ENCODE peak calls at places on chromosomes 13 and 19, in six cellular contexts. K is CD8-positive, alpha-beta memory T cell; T is Caco-2; H is heart left ventricle; X is mammary epithelial cell; S is A549. R is an unnamed sample.

GRCh38 chr13:38819053-38819452 is 132.2 kb downstream of the FREM2 start:
- DNase-seq in K (no peak), X (peak; percentile 57), T (no peak), H (no peak), S (no peak), R (no peak)

GRCh38 chr13:24043590-24044350 is 116.8 kb upstream of the SPATA13 start:
- DNase-seq in H (no peak), S (no peak), T (no peak), K (no peak), X (no peak), R (no peak)

GRCh38 chr19:13506550-13506878 is 235 bp upstream of the CACNA1A start:
- DNase-seq in S (no peak), T (no peak), H (no peak), X (no peak), K (no peak), R (no peak)

GRCh38 chr13:109737606-109738005 is 48.8 kb downstream of the IRS2 start:
- DNase-seq in T (no peak), H (no peak), X (peak; percentile 69), S (no peak), K (no peak), R (no peak)

GRCh38 chr13:41939403-41939802 is 21.5 kb downstream of the VWA8 start:
- DNase-seq in K (no peak), X (no peak), S (no peak), T (no peak), H (no peak), R (no peak)

GRCh38 chr13:93345642-93346220 is 119.1 kb downstream of the GPC6 start:
- DNase-seq in T (no peak), H (no peak), S (no peak), X (no peak), K (no peak), R (no peak)

GRCh38 chr13:39737047-39737446 is 81.6 kb downstream of the COG6 start:
- DNase-seq in H (no peak), X (no peak), S (no peak), K (no peak), T (no peak), R (no peak)

GRCh38 chr19:58033741-58034475 is at the start of gene ZSCAN1:
- DNase-seq in X (peak; percentile 11), T (no peak), S (no peak), H (peak; percentile 96), K (peak; percentile 65), R (peak; percentile 81)

GRCh38 chr13:75132800-75133695 is 348.9 kb downstream of the TBC1D4 start:
- DNase-seq in K (no peak), X (peak; percentile 54), S (no peak), H (no peak), T (no peak), R (no peak)

GRCh38 chr13:78152415-78152814 is 233.8 kb upstream of the EDNRB start:
- DNase-seq in T (no peak), X (no peak), H (no peak), K (no peak), S (no peak), R (no peak)

GRCh38 chr19:6572217-6572616 is 18.7 kb downstream of the CD70 start:
- DNase-seq in X (no peak), H (peak; percentile 41), S (no peak), K (no peak), T (no peak), R (no peak)

GRCh38 chr13:97986841-97987240 is 33.4 kb downstream of the IPO5 start:
- DNase-seq in S (no peak), K (no peak), T (no peak), H (no peak), X (no peak), R (no peak)

GRCh38 chr19:37778613-37779138 is 710 bp downstream of the ZNF573 start:
- DNase-seq in S (peak; percentile 40), H (no peak), K (no peak), X (peak; percentile 32), T (peak; percentile 53), R (no peak)

GRCh38 chr19:47331931-47332547 is at the start of gene C5AR2:
- DNase-seq in K (no peak), T (no peak), X (no peak), S (peak; percentile 46), H (no peak), R (no peak)

GRCh38 chr13:100675660-100676129 is 1.1 kb upstream of the TMTC4 start:
- DNase-seq in T (no peak), X (no peak), H (no peak), S (no peak), K (no peak), R (no peak)

GRCh38 chr13:36530050-36530789 is 97.9 kb downstream of the CCNA1 start:
- DNase-seq in S (no peak), T (no peak), H (no peak), K (no peak), X (peak; percentile 69), R (no peak)

GRCh38 chr13:106916329-106916728 is 348.4 kb upstream of the ARGLU1 start:
- DNase-seq in X (no peak), T (no peak), S (no peak), H (no peak), K (no peak), R (no peak)

GRCh38 chr13:44710576-44710975 is 134.4 kb upstream of the TSC22D1 start:
- DNase-seq in H (no peak), K (no peak), T (no peak), X (peak; percentile 91), S (peak; percentile 32), R (no peak)

GRCh38 chr19:17035842-17036424 is 9.3 kb upstream of the CPAMD8 start:
- DNase-seq in X (no peak), K (no peak), H (no peak), S (no peak), T (no peak), R (no peak)

GRCh38 chr13:72500851-72501250 is 226.6 kb downstream of the MZT1 start:
- DNase-seq in S (no peak), H (no peak), X (no peak), K (no peak), T (no peak), R (no peak)

GRCh38 chr19:40542197-40542859 is 34.3 kb upstream of the SHKBP1 start:
- DNase-seq in X (no peak), S (no peak), K (no peak), H (peak; percentile 79), T (no peak), R (no peak)

GRCh38 chr19:48490980-48491792 is 20.4 kb downstream of the LMTK3 start:
- DNase-seq in S (peak; percentile 86), T (no peak), H (no peak), K (peak; percentile 78), X (peak; percentile 42), R (no peak)

GRCh38 chr13:37681295-37682032 is 82.9 kb upstream of the POSTN start:
- DNase-seq in K (no peak), S (no peak), T (no peak), H (no peak), X (no peak), R (no peak)

GRCh38 chr19:58562126-58563033 is 4.0 kb upstream of the UBE2M start:
- DNase-seq in T (no peak), H (peak; percentile 54), S (no peak), X (peak; percentile 45), K (no peak), R (no peak)

GRCh38 chr13:70253411-70253810 is 145.2 kb upstream of the KLHL1 start:
- DNase-seq in X (peak; percentile 31), T (no peak), S (no peak), H (no peak), K (no peak), R (no peak)

GRCh38 chr13:113976711-113977684 is 3.1 kb upstream of the C13orf46 start:
- DNase-seq in H (peak; percentile 26), S (peak; percentile 11), T (no peak), X (peak; percentile 35), K (no peak), R (peak; percentile 15)

GRCh38 chr19:2977686-2978466 is 512 bp downstream of the TLE6 start:
- DNase-seq in H (no peak), K (no peak), X (no peak), T (no peak), S (no peak), R (no peak)

GRCh38 chr19:57708641-57709354 is at the start of gene ZNF154:
- DNase-seq in X (no peak), T (no peak), S (no peak), H (peak; percentile 45), K (peak; percentile 79), R (peak; percentile 71)

DNA sequence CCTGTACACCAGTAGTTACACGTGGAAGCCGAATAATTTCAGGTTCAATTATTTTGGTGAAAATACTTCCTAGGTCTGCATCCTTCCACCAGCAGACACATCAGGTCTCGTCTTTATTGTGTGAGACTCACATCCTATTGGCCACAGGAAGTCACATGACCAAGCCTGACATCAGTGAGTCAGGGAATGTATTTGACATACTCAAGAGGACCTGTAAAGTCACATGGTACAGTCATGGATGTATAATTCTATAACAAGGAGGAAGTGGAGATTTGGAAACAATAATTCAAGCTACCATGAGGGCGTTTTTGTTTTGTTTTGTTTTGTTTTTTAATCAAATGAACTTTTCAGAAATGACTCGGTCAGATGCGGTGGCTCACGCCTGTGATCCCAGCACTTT is 9.3 kb upstream of the HIF3A start:
- DNase-seq in K (no peak), T (no peak), S (no peak), X (no peak), H (no peak), R (no peak)
- H3K9me3 ChIP-seq in K (peaks cover 8% of the 10 kb centered on the region), T (peaks cover 18% of the 10 kb centered on the region), S (peaks cover 21% of the 10 kb centered on the region), X (peaks cover 13% of the 10 kb centered on the region), H (no peaks in the 10 kb centered on the region), R (peaks cover 6% of the 10 kb centered on the region)

GRCh38 chr13:104949840-104950805 is 1585.3 kb downstream of the EFNB2 start:
- DNase-seq in K (no peak), T (no peak), S (no peak), X (no peak), H (no peak), R (no peak)
- H3K9me3 ChIP-seq in K (no peaks in the 10 kb centered on the region), T (no peaks in the 10 kb centered on the region), S (no peaks in the 10 kb centered on the region), X (peaks cover 2% of the 10 kb centered on the region), H (no peaks in the 10 kb centered on the region), R (no peaks in the 10 kb centered on the region)

GRCh38 chr13:90430127-90430526 is 917.4 kb upstream of the MIR17HG start:
- DNase-seq in X (no peak), K (no peak), H (no peak), T (no peak), S (no peak), R (no peak)

GRCh38 chr13:90427322-90428272 is 919.9 kb upstream of the MIR17HG start:
- DNase-seq in K (no peak), H (no peak), T (no peak), X (no peak), S (no peak), R (no peak)

DNA sequence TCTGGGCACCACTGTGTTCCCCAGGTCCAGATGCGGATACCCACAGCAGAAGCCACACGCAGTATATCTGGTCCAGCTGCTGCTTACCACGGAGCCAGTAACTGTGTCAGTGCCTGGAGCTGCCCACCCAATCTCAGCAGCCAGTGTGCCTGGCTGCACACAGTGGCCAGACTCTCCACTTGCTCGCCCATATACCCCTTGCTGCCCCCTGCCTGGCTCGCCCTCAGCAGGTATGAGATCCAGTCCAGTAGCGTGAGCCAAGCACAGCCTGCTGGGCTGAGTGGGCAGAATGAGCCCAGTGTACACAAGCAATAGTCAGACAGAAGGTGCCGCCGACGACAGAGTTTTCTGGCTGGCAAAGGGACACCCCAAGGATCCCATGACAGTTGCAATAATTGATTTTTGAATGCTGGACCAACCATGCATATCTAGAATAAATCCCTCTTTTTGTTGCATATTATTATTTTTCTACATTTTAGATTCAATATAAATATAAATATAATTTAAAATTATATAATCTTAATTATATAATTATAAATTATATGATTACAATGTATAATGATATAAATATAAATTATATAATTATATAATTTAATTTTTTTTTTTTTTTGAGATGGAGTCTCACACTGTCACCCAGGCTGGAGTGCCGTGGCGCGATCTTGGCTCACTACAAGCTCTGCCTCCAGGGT is 918.8 kb upstream of the MIR17HG start:
- DNase-seq in S (no peak), H (no peak), X (no peak), K (no peak), T (no peak), R (no peak)
- H3K9me3 ChIP-seq in S (no peaks in the 10 kb centered on the region), H (no peaks in the 10 kb centered on the region), X (no peaks in the 10 kb centered on the region), K (no peaks in the 10 kb centered on the region), T (peaks cover 3% of the 10 kb centered on the region), R (no peaks in the 10 kb centered on the region)

GRCh38 chr19:9507285-9507684 is 8.9 kb upstream of the ZNF560 start:
- DNase-seq in X (no peak), K (no peak), H (no peak), T (no peak), S (no peak), R (no peak)
- H3K9me3 ChIP-seq in X (peaks cover 18% of the 10 kb centered on the region), K (peaks cover 5% of the 10 kb centered on the region), H (no peaks in the 10 kb centered on the region), T (peaks cover 10% of the 10 kb centered on the region), S (no peaks in the 10 kb centered on the region), R (peaks cover 34% of the 10 kb centered on the region)

R was measured in NT2/D1.